ENCODE peak calls at places on chromosomes 5 and 9, in four cellular contexts. O is left ventricle myocardium inferior, V is heart right ventricle, D is ovary. Y is an unnamed sample. For H3K36me3, the result is how much of the 10 kb centered on the place peaks cover.

GRCh38 chr5:33817301-33817700 is 74.5 kb downstream of the ADAMTS12 start:
- DNase-seq in O (no peak), V (no peak), D (no peak), Y (no peak)

GRCh38 chr9:133649194-133649593 is 13.0 kb downstream of the DBH start:
- DNase-seq in O (no peak), V (no peak), D (no peak), Y (no peak)

GRCh38 chr9:109906766-109907382 is 126.9 kb downstream of the PALM2AKAP2 start:
- DNase-seq in O (no peak), V (no peak), D (no peak), Y (no peak)

GRCh38 chr9:132507670-132508469 is 74.5 kb upstream of the BARHL1 start:
- DNase-seq in O (peak), V (peak), D (peak), Y (peak)

GRCh38 chr5:19739691-19740090 is 248.3 kb downstream of the CDH18 start:
- DNase-seq in O (no peak), V (no peak), D (no peak), Y (no peak)

GRCh38 chr5:89083791-89084190 is 200.8 kb upstream of the MEF2C start:
- DNase-seq in O (no peak), V (no peak), D (no peak), Y (no peak)

GRCh38 chr5:32790411-32790951 is 79.4 kb downstream of the NPR3 start:
- DNase-seq in O (no peak), V (no peak), D (no peak), Y (no peak)

GRCh38 chr5:178297751-178298150 is 65.1 kb upstream of the PHYKPL start:
- DNase-seq in O (no peak), V (no peak), D (peak), Y (no peak)

GRCh38 chr5:93819666-93820065 is 78.3 kb upstream of the POU5F2 start:
- DNase-seq in O (no peak), V (no peak), D (no peak), Y (no peak)

GRCh38 chr5:151202381-151203139 is 21.3 kb downstream of the CCDC69 start:
- DNase-seq in O (no peak), V (no peak), D (no peak), Y (peak)

GRCh38 chr5:170338933-170339779 is 41.6 kb upstream of the LCP2 start:
- DNase-seq in O (no peak), V (no peak), D (no peak), Y (no peak)

GRCh38 chr5:96699186-96699820 is 37.1 kb downstream of the CAST start:
- DNase-seq in O (no peak), V (no peak), D (no peak), Y (no peak)

GRCh38 chr9:128818839-128819715 is 777 bp downstream of the ENDOG start:
- DNase-seq in O (peak), V (no peak), D (no peak), Y (no peak)

GRCh38 chr5:9356306-9356942 is 189.5 kb downstream of the SEMA5A start:
- DNase-seq in O (no peak), V (no peak), D (no peak), Y (no peak)

GRCh38 chr5:65721050-65721774 is 697 bp downstream of the SGTB start:
- DNase-seq in O (peak), V (peak), D (peak), Y (no peak)

GRCh38 chr5:40736103-40736875 is 19.5 kb downstream of the TTC33 start:
- DNase-seq in O (no peak), V (no peak), D (no peak), Y (no peak)

GRCh38 chr9:111728143-111728542 is 66.6 kb downstream of the SHOC1 start:
- DNase-seq in O (no peak), V (no peak), D (no peak), Y (peak)

GRCh38 chr9:34114436-34114835 is 12.1 kb downstream of the DCAF12 start:
- DNase-seq in O (no peak), V (no peak), D (no peak), Y (no peak)

GRCh38 chr9:89477811-89478583 is 19.9 kb downstream of the SEMA4D start:
- DNase-seq in O (no peak), V (peak), D (peak), Y (peak)

DNA sequence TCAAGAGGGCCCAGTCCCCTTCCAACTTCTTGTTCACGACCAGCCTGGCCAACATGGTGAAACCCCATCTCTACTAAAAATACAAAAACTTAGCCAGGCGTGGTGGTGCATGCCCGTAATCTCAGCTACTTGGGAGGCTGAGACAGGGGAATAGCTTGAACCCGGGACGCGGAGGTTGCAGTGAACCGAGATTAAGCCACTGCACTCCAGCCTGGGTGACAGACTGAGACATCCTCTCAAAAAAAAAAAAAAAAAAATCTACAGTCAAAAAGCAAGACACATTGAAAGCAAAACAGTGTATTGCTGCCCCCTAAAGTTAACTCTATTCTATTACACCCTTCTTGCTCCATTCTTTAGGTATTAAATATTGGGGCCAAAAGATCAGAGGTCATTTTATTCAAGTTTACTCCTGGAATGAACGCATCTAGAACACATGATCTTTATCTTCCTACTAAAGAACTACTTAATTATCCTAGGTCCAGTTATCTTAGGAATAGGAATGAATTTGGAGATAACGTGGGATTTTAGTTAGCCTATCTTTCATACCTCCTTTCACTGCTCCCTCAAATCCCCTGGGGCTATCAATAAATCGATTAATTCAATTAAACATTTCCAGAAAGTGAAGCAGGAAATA is 2.4 kb downstream of the ATG12 start:
- DNase-seq in O (no peak), V (no peak), D (no peak), Y (no peak)
- H3K4me3 ChIP-seq in O (peak), V (no peak), D (no peak), Y (no peak)

GRCh38 chr9:130051855-130052254 is 1.9 kb upstream of the GPR107 start:
- DNase-seq in O (no peak), V (no peak), D (no peak), Y (no peak)
- TF ChIP-seq CTCF in O (no peak), V (no peak), D (no peak), Y (no peak)

DNA sequence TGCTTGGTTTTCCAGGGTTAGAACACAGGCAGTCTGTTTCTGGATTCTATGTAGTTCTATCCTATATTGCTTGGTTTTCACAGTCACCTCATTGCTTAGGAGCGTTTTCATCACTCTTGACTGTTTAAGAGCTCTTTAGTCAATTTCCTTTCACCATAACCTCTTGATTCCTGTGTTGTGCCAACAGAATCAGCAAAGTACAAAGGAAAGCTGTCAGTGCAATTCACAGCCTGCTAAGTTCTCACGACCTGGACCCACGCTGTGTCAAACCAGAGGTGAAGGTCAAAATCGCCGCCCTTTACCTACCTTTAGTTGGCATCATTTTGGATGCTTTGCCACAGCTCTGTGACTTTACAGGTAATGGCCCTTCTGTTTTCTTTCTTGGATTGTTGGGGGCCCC is 199.9 kb downstream of the DOCK8 start:
- DNase-seq in O (no peak), V (no peak), D (no peak), Y (no peak)
- H3K36me3 ChIP-seq in O (under half), V (under half), D (under half), Y (under half)

DNA sequence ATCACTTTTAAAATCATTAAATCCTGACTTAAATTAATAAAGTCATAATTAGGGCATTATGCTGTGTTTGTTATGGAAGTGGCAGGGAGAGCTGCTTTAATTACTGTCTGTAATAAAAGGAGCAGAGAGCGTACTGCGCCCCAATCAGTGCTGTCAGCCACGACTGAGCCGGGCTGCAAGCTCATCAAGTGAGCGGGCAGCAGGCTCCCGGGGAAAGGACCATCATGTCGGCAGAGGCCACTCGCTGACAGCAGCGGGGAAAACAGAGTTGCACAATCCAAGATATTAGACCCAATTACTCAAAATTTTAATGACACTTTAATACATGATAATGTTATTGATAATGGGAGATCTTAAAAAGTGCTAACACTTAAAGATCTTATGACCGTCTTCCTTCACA is 181.6 kb downstream of the AP3B1 start:
- DNase-seq in O (no peak), V (no peak), D (no peak), Y (no peak)
- H3K4me3 ChIP-seq in O (no peak), V (no peak), D (no peak), Y (no peak)

GRCh38 chr9:99825158-99826046 is 3.7 kb downstream of the NR4A3 start:
- DNase-seq in O (no peak), V (no peak), D (no peak), Y (no peak)

GRCh38 chr9:99822596-99823391 is 1.1 kb downstream of the NR4A3 start:
- DNase-seq in O (peak), V (peak), D (peak), Y (no peak)

GRCh38 chr9:99823392-99824377 is 2.0 kb downstream of the NR4A3 start:
- DNase-seq in O (peak), V (peak), D (peak), Y (no peak)

GRCh38 chr9:99826579-99826978 is 4.9 kb downstream of the NR4A3 start:
- DNase-seq in O (no peak), V (no peak), D (no peak), Y (no peak)

GRCh38 chr9:99824378-99825157 is 2.9 kb downstream of the NR4A3 start:
- DNase-seq in O (no peak), V (peak), D (peak), Y (no peak)
- TF ChIP-seq CTCF in O (peak), V (peak), D (no peak), Y (peak)

GRCh38 chr9:18059447-18059846 is 414.5 kb upstream of the ADAMTSL1 start:
- DNase-seq in O (no peak), V (no peak), D (no peak), Y (no peak)
- H3K36me3 ChIP-seq in O (under half), V (under half), D (under half), Y (under half)

GRCh38 chr9:116422119-116422979 is 264.8 kb upstream of the TRIM32 start:
- DNase-seq in O (no peak), V (no peak), D (no peak), Y (no peak)
- H3K4me3 ChIP-seq in O (no peak), V (no peak), D (no peak), Y (no peak)

DNA sequence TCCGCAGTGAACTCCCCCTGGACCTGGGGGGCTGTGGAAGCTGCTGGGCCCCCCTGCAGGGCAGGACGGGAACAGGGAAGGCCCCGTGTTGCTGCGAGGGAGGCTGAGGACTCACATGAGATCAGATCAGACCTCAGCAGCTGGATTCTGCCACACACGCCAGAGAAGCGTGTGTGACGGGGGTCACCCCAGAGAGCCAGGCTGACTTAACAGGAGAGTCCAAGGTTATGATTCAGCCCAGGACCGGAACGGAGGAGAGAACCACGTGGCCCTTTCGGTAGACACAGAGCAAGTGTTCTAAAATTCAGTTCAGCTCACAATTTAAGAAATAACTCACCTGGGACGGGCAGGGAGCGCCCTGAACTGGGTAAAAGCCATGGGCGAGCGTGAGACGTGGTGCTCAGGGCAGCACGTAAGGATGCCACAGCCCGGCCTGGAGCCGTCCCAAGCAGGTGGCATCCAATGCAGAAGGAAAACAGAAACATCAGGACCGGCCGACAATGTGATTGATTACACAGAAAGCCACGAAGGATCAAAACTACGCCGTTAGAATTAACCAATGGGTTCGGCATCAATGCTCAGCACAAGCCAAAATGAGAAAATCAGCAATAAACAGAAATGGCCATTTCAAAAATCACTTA is 38.7 kb downstream of the EXD3 start:
- DNase-seq in O (no peak), V (no peak), D (peak), Y (no peak)
- TF ChIP-seq CTCF in O (no peak), V (no peak), D (no peak), Y (no peak)

GRCh38 chr9:114281421-114282103 is 41.3 kb upstream of the ORM1 start:
- DNase-seq in O (peak), V (peak), D (peak), Y (no peak)
- H3K36me3 ChIP-seq in O (under half), V (under half), D (under half), Y (under half)

GRCh38 chr9:87515588-87516221 is 18.0 kb downstream of the DAPK1 start:
- DNase-seq in O (no peak), V (no peak), D (no peak), Y (no peak)

GRCh38 chr9:87516222-87516930 is 18.7 kb downstream of the DAPK1 start:
- DNase-seq in O (peak), V (peak), D (peak), Y (no peak)

GRCh38 chr9:87515086-87515485 is 17.4 kb downstream of the DAPK1 start:
- DNase-seq in O (no peak), V (no peak), D (no peak), Y (no peak)

GRCh38 chr9:87517732-87518131 is 20.1 kb downstream of the DAPK1 start:
- DNase-seq in O (no peak), V (no peak), D (no peak), Y (no peak)

GRCh38 chr9:87516931-87517300 is 19.2 kb downstream of the DAPK1 start:
- DNase-seq in O (no peak), V (no peak), D (no peak), Y (no peak)
- H3K4me3 ChIP-seq in O (no peak), V (no peak), D (no peak), Y (no peak)